ENCODE peak calls at places on chromosomes 12 and 14, in seven cellular contexts. J, B, Y, U, C, Z and S are unnamed samples.

GRCh38 chr12:51358496-51358895 is 12.0 kb upstream of the CELA1 start:
- DNase-seq in J (no peak), B (no peak), Y (no peak), U (no peak), C (no peak), Z (no peak), S (no peak)

GRCh38 chr12:22738945-22739344 is 114.0 kb downstream of the ETNK1 start:
- DNase-seq in J (peak; percentile 22), B (peak; percentile 17), Y (no peak), U (no peak), C (no peak), Z (no peak), S (no peak)

GRCh38 chr14:74619672-74620131 is 7.7 kb upstream of the LTBP2 start:
- DNase-seq in J (peak; percentile 99), B (peak; percentile 98), Y (peak; percentile 99), U (peak; percentile 98), C (peak; percentile 79), Z (no peak), S (no peak)

GRCh38 chr14:54643696-54644176 is 76.8 kb downstream of the SAMD4A start:
- DNase-seq in J (no peak), B (peak; percentile 79), Y (no peak), U (no peak), C (no peak), Z (no peak), S (no peak)

GRCh38 chr12:46159239-46159901 is 109.5 kb downstream of the SLC38A1 start:
- DNase-seq in J (no peak), B (no peak), Y (no peak), U (no peak), C (no peak), Z (no peak), S (no peak)

GRCh38 chr14:37901978-37902377 is 305.7 kb upstream of the SSTR1 start:
- DNase-seq in J (peak; percentile 66), B (no peak), Y (no peak), U (peak; percentile 65), C (no peak), Z (no peak), S (no peak)

GRCh38 chr12:116677202-116677651 is 60.6 kb downstream of the SPRING1 start:
- DNase-seq in J (no peak), B (no peak), Y (no peak), U (no peak), C (peak; percentile 96), Z (no peak), S (no peak)

GRCh38 chr12:116918464-116918863 is 7.7 kb downstream of the FBXW8 start:
- DNase-seq in J (no peak), B (no peak), Y (no peak), U (no peak), C (peak; percentile 64), Z (no peak), S (no peak)

GRCh38 chr14:48788771-48789170 is 797.4 kb downstream of the RPS29 start:
- DNase-seq in J (no peak), B (peak; percentile 18), Y (peak; percentile 67), U (no peak), C (no peak), Z (no peak), S (no peak)

GRCh38 chr12:55908726-55909512 is 18.8 kb downstream of the PYM1 start:
- DNase-seq in J (no peak), B (peak; percentile 49), Y (no peak), U (peak; percentile 51), C (no peak), Z (no peak), S (no peak)

GRCh38 chr14:41607119-41607785 is 576 bp downstream of the LRFN5 start:
- DNase-seq in J (peak; percentile 4), B (peak; percentile 45), Y (no peak), U (no peak), C (no peak), Z (no peak), S (peak; percentile 31)

GRCh38 chr14:42556551-42556950 is 949.9 kb downstream of the LRFN5 start:
- DNase-seq in J (no peak), B (no peak), Y (no peak), U (no peak), C (no peak), Z (no peak), S (no peak)